ENCODE peak calls at places on chromosome 14, in four cellular contexts. P is trophoblast cell, G is K562, J is astrocyte. M is an unnamed sample. For H3K4me1 and H3K9me3, the result is how much of the 10 kb centered on the place peaks cover.

GRCh38 chr14:93317200-93317599 is 15.6 kb downstream of the BTBD7 start:
- DNase-seq in G (no peak), J (no peak), P (no peak), M (no peak)

GRCh38 chr14:93269341-93270068 is 62.4 kb downstream of the UBR7 start:
- DNase-seq in J (peak), G (peak), P (peak), M (no peak)

GRCh38 chr14:36716614-36717184 is 55.0 kb downstream of the PAX9 start:
- DNase-seq in G (no peak), P (no peak), J (no peak), M (no peak)

GRCh38 chr14:96135285-96135684 is 69.4 kb upstream of the BDKRB2 start:
- DNase-seq in G (no peak), J (peak), P (peak), M (no peak)

GRCh38 chr14:78491015-78491414 is 320.8 kb downstream of the NRXN3 start:
- DNase-seq in G (no peak), P (no peak), J (no peak), M (no peak)

GRCh38 chr14:58598028-58598850 is 39.5 kb upstream of the DACT1 start:
- DNase-seq in P (no peak), J (no peak), G (no peak), M (no peak)

GRCh38 chr14:76227450-76228050 is 75.8 kb downstream of the GPATCH2L start:
- DNase-seq in P (peak), J (peak), G (no peak), M (no peak)

GRCh38 chr14:46325157-46325556 is 326.4 kb downstream of the RPL10L start:
- DNase-seq in J (no peak), G (no peak), P (no peak), M (no peak)

GRCh38 chr14:52175982-52176502 is 91.5 kb upstream of the PTGDR start:
- DNase-seq in P (no peak), G (no peak), J (no peak), M (no peak)

GRCh38 chr14:91980157-91980556 is 32.7 kb upstream of the FBLN5 start:
- DNase-seq in P (peak), J (peak), G (peak), M (no peak)

GRCh38 chr14:66401447-66402095 is 84.6 kb upstream of the CCDC196 start:
- DNase-seq in J (no peak), G (no peak), P (peak), M (peak)

GRCh38 chr14:96105921-96106441 is 66.8 kb downstream of the C14orf132 start:
- DNase-seq in J (peak), G (no peak), P (peak), M (no peak)

GRCh38 chr14:103169954-103170353 is 46.7 kb downstream of the TNFAIP2 start:
- DNase-seq in P (peak), G (no peak), J (no peak), M (no peak)

GRCh38 chr14:61521773-61522172 is 173.5 kb upstream of the HIF1A start:
- DNase-seq in G (no peak), P (no peak), J (no peak), M (no peak)

GRCh38 chr14:56807586-56808168 is 2.6 kb downstream of the OTX2 start:
- DNase-seq in G (no peak), P (peak), J (no peak), M (no peak)

GRCh38 chr14:29548948-29549370 is 378.7 kb downstream of the PRKD1 start:
- DNase-seq in J (peak), P (peak), G (peak), M (peak)

GRCh38 chr14:100909439-100909838 is 5.9 kb upstream of the RTL1 start:
- DNase-seq in G (no peak), P (no peak), J (no peak), M (no peak)

GRCh38 chr14:72780771-72781170 is 113.1 kb downstream of the DPF3 start:
- DNase-seq in G (no peak), J (peak), P (peak), M (no peak)

GRCh38 chr14:34536951-34537676 is 2.4 kb downstream of the EAPP start:
- DNase-seq in G (no peak), P (peak), J (peak), M (no peak)

GRCh38 chr14:22520786-22521185 is 68.2 kb downstream of the DAD1 start:
- DNase-seq in J (peak), P (no peak), G (no peak), M (no peak)

GRCh38 chr14:103741876-103742275 is 26.3 kb downstream of the ZFYVE21 start:
- DNase-seq in G (no peak), P (no peak), J (no peak), M (peak)

GRCh38 chr14:29444805-29445204 is 482.8 kb downstream of the PRKD1 start:
- DNase-seq in P (no peak), J (no peak), G (no peak), M (no peak)

GRCh38 chr14:104580961-104581360 is 1.4 kb downstream of the C14orf180 start:
- DNase-seq in P (no peak), J (peak), G (no peak), M (no peak)

GRCh38 chr14:67623114-67623513 is 3.4 kb downstream of the ARG2 start:
- DNase-seq in G (no peak), P (peak), J (peak), M (no peak)

GRCh38 chr14:22370084-22370847 is 218.8 kb downstream of the DAD1 start:
- DNase-seq in P (no peak), J (peak), G (no peak), M (no peak)

GRCh38 chr14:51677276-51677675 is 25.6 kb downstream of the FRMD6 start:
- DNase-seq in J (peak), G (no peak), P (peak), M (no peak)

GRCh38 chr14:93010543-93011541 is 87.9 kb downstream of the CHGA start:
- DNase-seq in G (peak), J (no peak), P (no peak), M (no peak)

GRCh38 chr14:53375573-53375972 is 222.4 kb upstream of the DDHD1 start:
- DNase-seq in G (no peak), P (no peak), J (no peak), M (no peak)

GRCh38 chr14:102196436-102197230 is 56.9 kb downstream of the WDR20 start:
- DNase-seq in P (no peak), G (no peak), J (no peak), M (no peak)

GRCh38 chr14:96084796-96085195 is 45.6 kb downstream of the C14orf132 start:
- DNase-seq in J (no peak), G (no peak), P (no peak), M (no peak)

GRCh38 chr14:76941544-76942287 is 86.8 kb downstream of the IRF2BPL start:
- DNase-seq in P (no peak), G (no peak), J (no peak), M (no peak)

GRCh38 chr14:21197418-21198205 is 41.7 kb upstream of the OR5AU1 start:
- DNase-seq in G (no peak), J (no peak), P (no peak), M (no peak)

GRCh38 chr14:50040401-50040775 is 76.0 kb downstream of the VCPKMT start:
- DNase-seq in J (peak), G (no peak), P (peak), M (no peak)

GRCh38 chr14:54622189-54622958 is 55.4 kb downstream of the SAMD4A start:
- DNase-seq in G (no peak), P (no peak), J (no peak), M (no peak)

GRCh38 chr14:29627141-29627540 is 300.5 kb downstream of the PRKD1 start:
- DNase-seq in P (no peak), J (peak), G (no peak), M (no peak)

GRCh38 chr14:86787782-86788181 is 1205.2 kb downstream of the GALC start:
- DNase-seq in J (no peak), G (no peak), P (no peak), M (no peak)

GRCh38 chr14:90549794-90550591 is 153.2 kb downstream of the CALM1 start:
- DNase-seq in P (no peak), G (no peak), J (no peak), M (no peak)
- H3K4me1 ChIP-seq in P (under half), G (under half), J (under half), M (under half)

GRCh38 chr14:20143911-20144310 is 5.3 kb downstream of the OR4N5 start:
- DNase-seq in J (no peak), G (peak), P (peak), M (no peak)

DNA sequence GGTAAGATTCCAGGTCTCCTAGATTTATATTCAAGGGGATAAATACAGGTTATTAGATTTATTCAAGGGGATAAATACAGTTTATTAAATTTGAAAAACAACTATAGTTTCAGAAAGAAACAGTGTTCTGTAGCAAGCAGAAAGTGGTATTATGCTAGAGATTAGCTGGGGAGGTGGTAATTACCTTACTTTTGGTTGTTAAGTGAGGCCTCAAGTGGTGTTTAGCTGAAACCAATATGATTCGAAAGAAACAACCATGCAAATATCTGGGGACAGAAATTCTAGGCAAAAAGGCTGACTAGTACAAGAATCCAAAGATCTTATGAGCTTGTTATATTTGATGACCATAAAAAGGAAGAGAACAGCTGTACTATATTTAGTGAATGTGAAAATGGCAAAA is 6.2 kb downstream of the OR4N5 start:
- DNase-seq in J (no peak), G (no peak), P (no peak), M (no peak)
- H3K9me3 ChIP-seq in J (under half), G (under half), P (under half), M (under half)

GRCh38 chr14:87992349-87992719 is 648 bp downstream of the GALC start:
- DNase-seq in G (no peak), P (no peak), J (no peak), M (no peak)
- H3K4me3 ChIP-seq in G (peak), P (peak), J (peak), M (no peak)

DNA sequence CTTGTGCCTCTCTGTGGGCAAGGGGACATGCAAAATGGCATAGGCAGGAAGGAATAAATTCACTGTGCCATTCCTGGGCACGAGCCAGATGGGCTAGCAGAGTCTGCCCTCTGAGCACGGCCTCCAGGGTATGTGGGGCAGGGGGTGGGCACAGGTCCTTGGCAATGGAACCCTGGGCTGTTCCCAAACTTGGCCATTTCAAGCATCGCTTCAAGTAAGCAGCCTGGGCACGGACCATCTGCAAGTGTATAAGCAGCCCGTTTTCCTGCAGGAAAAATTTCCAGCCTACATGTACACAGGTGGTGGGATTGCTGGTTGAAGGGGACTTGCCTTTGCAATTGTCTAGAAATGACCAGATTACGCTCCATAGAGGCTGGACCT is 40.3 kb downstream of the CCDC85C start:
- DNase-seq in P (no peak), G (no peak), J (no peak), M (no peak)
- H3K4me1 ChIP-seq in P (under half), G (half or more), J (half or more), M (under half)

M was measured in HAP-1.